ENCODE peak calls at places on chromosomes 3 and 15, in nine cellular contexts. A is psoas muscle; Q is NCI-H345; Y is MCF 10A; V is thyroid gland; X is aorta; B is CD4-positive, CD25-positive, alpha-beta regulatory T cell; J is activated CD4-positive, alpha-beta T cell treated with anti-CD3 and anti-CD28 coated beads, Interleukin-2, amount 50 U/mL, for 1 hour; D is NCI-H524. U is an unnamed sample.

GRCh38 chr3:53708001-53708621 is 138.1 kb downstream of the CHDH start:
- DNase-seq in D (no peak), X (no peak), Q (peak), V (peak), A (no peak), Y (no peak), B (no peak), J (no peak), U (no peak)

GRCh38 chr15:95377251-95377852 is 953.1 kb upstream of the NR2F2 start:
- DNase-seq in V (no peak), B (no peak), X (no peak), J (no peak), Q (no peak), Y (no peak), A (no peak), D (no peak), U (no peak)

GRCh38 chr15:63381301-63382192 is at the start of gene CA12:
- DNase-seq in V (peak), B (peak), A (peak), X (peak), Q (no peak), Y (peak), J (no peak), D (no peak), U (peak)

GRCh38 chr3:132432639-132433038 is 15.3 kb downstream of the DNAJC13 start:
- DNase-seq in J (no peak), Y (peak), A (no peak), V (no peak), X (no peak), D (no peak), B (peak), Q (no peak), U (no peak)

GRCh38 chr15:51536965-51537574 is 85.5 kb downstream of the DMXL2 start:
- DNase-seq in Q (no peak), X (no peak), J (no peak), Y (peak), A (no peak), V (no peak), B (peak), D (no peak), U (no peak)

GRCh38 chr15:98881526-98882517 is 125.8 kb downstream of the PGPEP1L start:
- DNase-seq in B (peak), A (no peak), D (peak), X (no peak), J (no peak), Q (no peak), V (no peak), Y (peak), U (peak)

GRCh38 chr15:49898575-49899283 is 220.3 kb downstream of the ATP8B4 start:
- DNase-seq in V (no peak), X (no peak), J (no peak), Q (no peak), Y (no peak), B (no peak), D (no peak), A (no peak), U (no peak)

GRCh38 chr3:189292667-189293478 is 121.1 kb downstream of the TPRG1 start:
- DNase-seq in B (no peak), Y (peak), A (no peak), X (no peak), J (no peak), V (no peak), Q (no peak), D (no peak), U (no peak)

GRCh38 chr3:51953445-51953844 is 1.7 kb upstream of the GPR62 start:
- DNase-seq in Y (peak), V (no peak), X (no peak), Q (no peak), D (peak), B (no peak), J (no peak), A (no peak), U (no peak)

GRCh38 chr15:57406040-57406772 is 29.9 kb downstream of the CGNL1 start:
- DNase-seq in Y (no peak), X (no peak), D (peak), A (no peak), Q (no peak), V (no peak), B (no peak), J (no peak), U (no peak)

GRCh38 chr3:178003756-178004155 is 532.5 kb upstream of the KCNMB2 start:
- DNase-seq in Y (peak), X (no peak), A (no peak), B (peak), Q (no peak), D (no peak), J (no peak), V (no peak), U (no peak)

GRCh38 chr3:118932822-118933558 is 101.7 kb downstream of the IGSF11 start:
- DNase-seq in J (no peak), V (no peak), X (peak), Y (peak), Q (no peak), B (no peak), A (peak), D (no peak), U (no peak)

GRCh38 chr3:65181397-65181871 is 493.6 kb upstream of the ADAMTS9 start:
- DNase-seq in V (no peak), Y (no peak), D (no peak), B (no peak), J (no peak), Q (no peak), A (peak), X (no peak), U (no peak)

U was measured in midbrain.